ENCODE peak calls at places on chromosomes 13 and 19, in six cellular contexts. One of them, this sample, is unnamed.

GRCh38 chr13:87129602-87130300 is 541.4 kb upstream of the SLITRK5 start:
- DNase-seq in esophagus muscularis mucosa: no peak
- DNase-seq in HCT116: no peak
- DNase-seq in gastrocnemius medialis: no peak
- DNase-seq in fibroblast of lung: peak; percentile 49
- DNase-seq in tibial nerve: no peak
- DNase-seq in this sample: no peak

GRCh38 chr13:113900646-113901045 is 36.8 kb upstream of the GAS6 start:
- DNase-seq in fibroblast of lung: no peak
- DNase-seq in gastrocnemius medialis: no peak
- DNase-seq in tibial nerve: no peak
- DNase-seq in esophagus muscularis mucosa: peak; percentile 68
- DNase-seq in HCT116: no peak
- DNase-seq in this sample: no peak

GRCh38 chr13:66077286-66077685 is 1152.8 kb downstream of the PCDH9 start:
- DNase-seq in HCT116: no peak
- DNase-seq in fibroblast of lung: peak; percentile 3
- DNase-seq in gastrocnemius medialis: no peak
- DNase-seq in tibial nerve: no peak
- DNase-seq in esophagus muscularis mucosa: no peak
- DNase-seq in this sample: no peak

GRCh38 chr19:43316591-43317319 is 36.7 kb upstream of the CD177 start:
- DNase-seq in gastrocnemius medialis: no peak
- DNase-seq in esophagus muscularis mucosa: no peak
- DNase-seq in tibial nerve: no peak
- DNase-seq in fibroblast of lung: peak; percentile 25
- DNase-seq in HCT116: peak; percentile 73
- DNase-seq in this sample: no peak

GRCh38 chr19:32809254-32809653 is 60.3 kb downstream of the SLC7A9 start:
- DNase-seq in gastrocnemius medialis: no peak
- DNase-seq in HCT116: no peak
- DNase-seq in tibial nerve: no peak
- DNase-seq in fibroblast of lung: no peak
- DNase-seq in esophagus muscularis mucosa: no peak
- DNase-seq in this sample: no peak

GRCh38 chr13:80598189-80598588 is 257.3 kb upstream of the SPRY2 start:
- DNase-seq in HCT116: no peak
- DNase-seq in esophagus muscularis mucosa: no peak
- DNase-seq in gastrocnemius medialis: no peak
- DNase-seq in fibroblast of lung: no peak
- DNase-seq in tibial nerve: no peak
- DNase-seq in this sample: no peak

GRCh38 chr19:41868120-41868988 is 8.3 kb downstream of the RPS19 start:
- DNase-seq in gastrocnemius medialis: no peak
- DNase-seq in esophagus muscularis mucosa: no peak
- DNase-seq in HCT116: no peak
- DNase-seq in tibial nerve: no peak
- DNase-seq in fibroblast of lung: no peak
- DNase-seq in this sample: no peak

GRCh38 chr19:41542622-41543021 is 33.3 kb upstream of the CEACAM21 start:
- DNase-seq in gastrocnemius medialis: no peak
- DNase-seq in fibroblast of lung: no peak
- DNase-seq in HCT116: no peak
- DNase-seq in tibial nerve: no peak
- DNase-seq in esophagus muscularis mucosa: no peak
- DNase-seq in this sample: no peak

GRCh38 chr13:79228972-79229371 is 177.1 kb downstream of the RBM26 start:
- DNase-seq in esophagus muscularis mucosa: no peak
- DNase-seq in HCT116: no peak
- DNase-seq in tibial nerve: no peak
- DNase-seq in gastrocnemius medialis: no peak
- DNase-seq in fibroblast of lung: no peak
- DNase-seq in this sample: no peak

GRCh38 chr13:24299488-24300114 is 9.8 kb upstream of the C1QTNF9 start:
- DNase-seq in HCT116: no peak
- DNase-seq in fibroblast of lung: no peak
- DNase-seq in gastrocnemius medialis: no peak
- DNase-seq in tibial nerve: no peak
- DNase-seq in esophagus muscularis mucosa: no peak
- DNase-seq in this sample: no peak

GRCh38 chr19:48455171-48455907 is at the start of gene KCNJ14:
- DNase-seq in esophagus muscularis mucosa: no peak
- DNase-seq in fibroblast of lung: no peak
- DNase-seq in tibial nerve: no peak
- DNase-seq in gastrocnemius medialis: no peak
- DNase-seq in HCT116: no peak
- DNase-seq in this sample: no peak

GRCh38 chr13:77000475-77000874 is 8.6 kb downstream of the CLN5 start:
- DNase-seq in esophagus muscularis mucosa: no peak
- DNase-seq in fibroblast of lung: no peak
- DNase-seq in HCT116: no peak
- DNase-seq in tibial nerve: no peak
- DNase-seq in gastrocnemius medialis: no peak
- DNase-seq in this sample: no peak

GRCh38 chr19:10006752-10007323 is 3.5 kb downstream of the COL5A3 start:
- DNase-seq in gastrocnemius medialis: no peak
- DNase-seq in HCT116: no peak
- DNase-seq in tibial nerve: no peak
- DNase-seq in fibroblast of lung: no peak
- DNase-seq in esophagus muscularis mucosa: no peak
- DNase-seq in this sample: no peak

GRCh38 chr13:60329221-60329983 is 67.6 kb upstream of the TDRD3 start:
- DNase-seq in HCT116: peak; percentile 18
- DNase-seq in tibial nerve: no peak
- DNase-seq in gastrocnemius medialis: no peak
- DNase-seq in esophagus muscularis mucosa: no peak
- DNase-seq in fibroblast of lung: peak; percentile 29
- DNase-seq in this sample: no peak

GRCh38 chr13:89627991-89628390 is 1719.5 kb upstream of the MIR17HG start:
- DNase-seq in HCT116: no peak
- DNase-seq in esophagus muscularis mucosa: no peak
- DNase-seq in fibroblast of lung: peak; percentile 60
- DNase-seq in tibial nerve: no peak
- DNase-seq in gastrocnemius medialis: no peak
- DNase-seq in this sample: no peak

GRCh38 chr19:51186323-51186722 is 38.6 kb upstream of the CD33 start:
- DNase-seq in HCT116: no peak
- DNase-seq in esophagus muscularis mucosa: no peak
- DNase-seq in gastrocnemius medialis: no peak
- DNase-seq in fibroblast of lung: no peak
- DNase-seq in tibial nerve: no peak
- DNase-seq in this sample: no peak

GRCh38 chr19:50924576-50924975 is 13.4 kb upstream of the KLK4 start:
- DNase-seq in fibroblast of lung: no peak
- DNase-seq in esophagus muscularis mucosa: no peak
- DNase-seq in tibial nerve: no peak
- DNase-seq in HCT116: no peak
- DNase-seq in gastrocnemius medialis: no peak
- DNase-seq in this sample: no peak

GRCh38 chr13:57582032-57582431 is 49.5 kb upstream of the PCDH17 start:
- DNase-seq in esophagus muscularis mucosa: no peak
- DNase-seq in fibroblast of lung: no peak
- DNase-seq in tibial nerve: no peak
- DNase-seq in HCT116: no peak
- DNase-seq in gastrocnemius medialis: no peak
- DNase-seq in this sample: no peak

DNA sequence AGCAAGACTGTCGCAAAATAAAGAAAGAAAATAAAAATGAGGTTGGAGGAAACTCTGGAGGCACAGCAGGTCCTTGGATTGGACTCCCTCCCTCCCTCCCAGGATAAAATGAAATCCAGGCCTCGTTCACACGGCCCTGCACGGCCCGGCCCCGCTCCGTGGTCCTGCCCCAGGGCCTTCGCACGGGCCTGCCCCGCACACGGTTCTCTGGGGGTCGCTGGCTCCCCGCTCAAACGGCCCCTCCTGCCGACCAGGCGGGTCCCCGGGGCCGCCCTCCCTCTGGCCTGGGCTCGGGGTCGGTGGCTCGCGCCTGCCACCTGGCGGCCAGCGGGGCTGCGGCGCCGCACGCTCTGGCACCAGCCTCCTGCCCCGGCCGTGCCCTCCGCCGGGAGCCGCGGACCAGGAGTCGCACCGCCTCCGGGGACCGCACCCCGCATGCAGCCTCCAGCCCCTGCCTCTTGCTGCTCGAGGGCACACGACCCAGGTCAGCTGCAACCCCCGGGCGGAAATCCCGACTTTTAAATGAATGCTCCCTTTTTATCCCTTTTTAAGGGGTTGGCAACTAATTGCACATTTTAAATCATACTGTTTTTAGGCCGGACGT is 1.5 kb upstream of the WDR18 start:
- DNase-seq in fibroblast of lung: peak; percentile 29
- DNase-seq in HCT116: no peak
- DNase-seq in esophagus muscularis mucosa: no peak
- DNase-seq in gastrocnemius medialis: peak; percentile 59
- DNase-seq in tibial nerve: no peak
- DNase-seq in this sample: peak; percentile 48
- H3K27ac ChIP-seq in fibroblast of lung: no peak overlapping the region
- H3K27ac ChIP-seq in HCT116: peak overlapping the region; percentile 88
- H3K27ac ChIP-seq in esophagus muscularis mucosa: peak overlapping the region; percentile 84
- H3K27ac ChIP-seq in gastrocnemius medialis: peak overlapping the region; percentile 92
- H3K27ac ChIP-seq in tibial nerve: peak overlapping the region; percentile 29
- H3K27ac ChIP-seq in this sample: no peak overlapping the region

DNA sequence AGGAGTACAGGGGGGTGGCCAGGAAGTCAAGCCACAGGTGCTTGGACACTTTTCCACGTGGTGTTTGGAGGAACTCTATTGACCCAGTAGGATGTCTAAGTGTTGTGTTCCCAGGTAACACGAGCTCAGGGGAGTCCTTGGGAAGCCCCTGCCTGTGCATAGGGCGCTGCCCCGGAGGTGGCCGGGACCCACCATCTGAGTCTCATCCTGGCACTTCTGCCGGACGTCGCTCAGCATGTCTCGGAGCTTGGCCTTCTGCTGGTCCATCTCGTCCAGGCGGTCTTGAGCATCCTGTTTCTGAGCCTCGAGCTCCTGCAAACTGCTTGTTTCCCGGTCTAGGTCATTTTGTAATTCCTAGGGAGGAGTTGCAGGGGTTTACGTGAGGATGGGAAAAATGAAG is 67.4 kb downstream of the EPS15L1 start:
- DNase-seq in esophagus muscularis mucosa: no peak
- DNase-seq in fibroblast of lung: no peak
- DNase-seq in tibial nerve: no peak
- DNase-seq in HCT116: no peak
- DNase-seq in gastrocnemius medialis: no peak
- DNase-seq in this sample: no peak
- H3K36me3 ChIP-seq in esophagus muscularis mucosa: peaks cover 96% of the 10 kb centered on the region
- H3K36me3 ChIP-seq in fibroblast of lung: peaks cover 29% of the 10 kb centered on the region
- H3K36me3 ChIP-seq in tibial nerve: peaks cover 97% of the 10 kb centered on the region
- H3K36me3 ChIP-seq in HCT116: peaks cover 11% of the 10 kb centered on the region
- H3K36me3 ChIP-seq in gastrocnemius medialis: peaks cover 62% of the 10 kb centered on the region
- H3K36me3 ChIP-seq in this sample: peaks cover 70% of the 10 kb centered on the region

GRCh38 chr13:21032656-21033055 is 28.7 kb downstream of the LATS2 start:
- DNase-seq in gastrocnemius medialis: no peak
- DNase-seq in fibroblast of lung: no peak
- DNase-seq in esophagus muscularis mucosa: no peak
- DNase-seq in HCT116: no peak
- DNase-seq in tibial nerve: no peak
- DNase-seq in this sample: no peak

GRCh38 chr13:21031594-21031993 is 29.8 kb downstream of the LATS2 start:
- DNase-seq in tibial nerve: no peak
- DNase-seq in fibroblast of lung: no peak
- DNase-seq in gastrocnemius medialis: no peak
- DNase-seq in esophagus muscularis mucosa: no peak
- DNase-seq in HCT116: no peak
- DNase-seq in this sample: no peak

GRCh38 chr13:21033224-21033855 is 28.0 kb downstream of the LATS2 start:
- DNase-seq in HCT116: no peak
- DNase-seq in gastrocnemius medialis: peak; percentile 86
- DNase-seq in esophagus muscularis mucosa: no peak
- DNase-seq in tibial nerve: no peak
- DNase-seq in fibroblast of lung: peak; percentile 75
- DNase-seq in this sample: no peak

GRCh38 chr13:21034602-21035190 is 26.7 kb downstream of the LATS2 start:
- DNase-seq in esophagus muscularis mucosa: no peak
- DNase-seq in fibroblast of lung: peak; percentile 79
- DNase-seq in tibial nerve: no peak
- DNase-seq in gastrocnemius medialis: peak; percentile 66
- DNase-seq in HCT116: no peak
- DNase-seq in this sample: no peak

DNA sequence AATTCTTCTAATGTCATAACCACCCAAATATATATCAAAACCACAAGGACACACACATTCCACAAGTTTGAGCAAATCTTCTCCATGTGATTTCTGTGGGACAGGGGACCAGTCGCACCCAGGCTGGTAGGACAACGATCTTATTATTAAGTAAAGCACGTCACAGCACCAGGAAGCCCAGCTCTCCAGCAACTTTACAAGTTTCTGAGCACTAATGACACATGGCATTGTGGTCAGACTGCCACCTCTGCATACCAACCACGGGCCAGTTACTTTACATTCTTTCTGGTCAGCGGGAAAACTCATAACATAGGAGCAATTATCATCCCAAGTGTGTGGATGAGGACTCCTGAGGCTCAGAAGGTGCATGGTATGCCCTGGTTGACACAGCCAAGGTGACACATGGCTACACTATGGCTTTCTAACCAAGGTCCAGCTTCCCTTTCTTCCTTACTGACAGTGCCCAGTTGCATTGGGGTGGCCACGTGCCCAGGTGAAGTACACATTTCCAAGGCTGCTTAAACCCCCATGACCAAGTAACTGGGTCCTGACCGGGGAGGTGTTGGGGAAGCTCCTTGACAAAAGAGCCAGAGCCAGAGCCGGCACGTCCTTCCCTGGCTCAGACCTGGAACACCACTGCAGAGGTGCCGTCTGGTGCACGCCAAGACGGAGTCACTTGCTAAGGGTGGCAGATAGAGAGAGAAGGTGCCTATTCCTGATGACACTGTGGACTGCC is 27.4 kb downstream of the LATS2 start:
- DNase-seq in gastrocnemius medialis: peak; percentile 68
- DNase-seq in fibroblast of lung: peak; percentile 81
- DNase-seq in esophagus muscularis mucosa: no peak
- DNase-seq in HCT116: no peak
- DNase-seq in tibial nerve: no peak
- DNase-seq in this sample: no peak
- H3K4me1 ChIP-seq in gastrocnemius medialis: peaks cover 72% of the 10 kb centered on the region
- H3K4me1 ChIP-seq in fibroblast of lung: peaks cover 14% of the 10 kb centered on the region
- H3K4me1 ChIP-seq in esophagus muscularis mucosa: peaks cover 81% of the 10 kb centered on the region
- H3K4me1 ChIP-seq in HCT116: peaks cover 11% of the 10 kb centered on the region
- H3K4me1 ChIP-seq in tibial nerve: peaks cover 17% of the 10 kb centered on the region
- H3K4me1 ChIP-seq in this sample: peaks cover 2% of the 10 kb centered on the region

DNA sequence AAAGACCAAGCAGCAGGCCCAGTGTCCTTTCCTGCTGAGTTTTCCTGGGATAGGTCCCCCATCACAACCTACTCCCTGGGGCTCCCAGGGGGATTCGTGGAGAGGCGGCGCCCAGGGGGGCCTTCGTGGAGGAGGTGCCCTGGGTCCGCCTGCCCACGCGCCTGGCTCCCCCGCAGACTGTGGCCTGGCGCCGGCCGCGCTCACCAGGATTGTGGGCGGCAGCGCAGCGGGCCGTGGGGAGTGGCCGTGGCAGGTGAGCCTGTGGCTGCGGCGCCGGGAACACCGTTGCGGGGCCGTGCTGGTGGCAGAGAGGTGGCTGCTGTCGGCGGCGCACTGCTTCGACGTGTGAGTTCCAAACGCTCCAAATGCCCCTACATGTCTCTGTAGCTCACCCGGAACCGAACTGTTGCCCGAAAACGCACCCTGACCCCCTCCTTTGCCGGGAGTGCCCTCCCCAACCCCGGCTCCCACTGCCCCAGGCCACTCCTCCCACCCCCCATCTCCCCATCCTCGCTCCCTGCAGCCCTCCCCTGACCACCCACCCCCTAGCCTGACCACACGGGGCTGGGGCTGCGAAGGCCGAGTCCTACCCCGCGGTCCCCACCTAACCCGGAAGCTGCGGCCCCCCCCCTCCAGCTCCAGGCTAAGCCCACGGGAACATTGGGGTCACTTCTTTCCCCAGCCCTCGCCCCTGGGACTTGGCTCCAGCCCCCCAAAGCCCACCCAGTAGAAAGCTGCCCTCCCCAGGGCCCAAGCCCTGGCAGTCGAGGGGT is 3.3 kb downstream of the TIMM13 start:
- DNase-seq in gastrocnemius medialis: no peak
- DNase-seq in fibroblast of lung: no peak
- DNase-seq in esophagus muscularis mucosa: no peak
- DNase-seq in tibial nerve: no peak
- DNase-seq in HCT116: no peak
- DNase-seq in this sample: no peak
- H3K27ac ChIP-seq in gastrocnemius medialis: peak overlapping the region; percentile 57
- H3K27ac ChIP-seq in fibroblast of lung: no peak overlapping the region
- H3K27ac ChIP-seq in esophagus muscularis mucosa: no peak overlapping the region
- H3K27ac ChIP-seq in tibial nerve: no peak overlapping the region
- H3K27ac ChIP-seq in HCT116: no peak overlapping the region
- H3K27ac ChIP-seq in this sample: no peak overlapping the region